ENCODE peak calls at places on chromosome 3, in four cellular contexts. One of them, this sample, is unnamed.
A peak's percentile ranks its signal among the peaks of the same experiment; 100 is the strongest.

GRCh38 chr3:159619341-159619885 is 369.2 kb upstream of the IL12A start:
- DNase-seq in nucleus accumbens: no peak
- DNase-seq in breast epithelium: no peak
- DNase-seq in NCI-H1930: no peak
- DNase-seq in this sample: no peak

GRCh38 chr3:132785292-132785691 is 63.1 kb upstream of the NPHP3 start:
- DNase-seq in nucleus accumbens: no peak
- DNase-seq in breast epithelium: no peak
- DNase-seq in NCI-H1930: no peak
- DNase-seq in this sample: no peak

GRCh38 chr3:148881286-148881685 is 16.2 kb downstream of the CPA3 start:
- DNase-seq in NCI-H1930: no peak
- DNase-seq in breast epithelium: no peak
- DNase-seq in nucleus accumbens: no peak
- DNase-seq in this sample: no peak

GRCh38 chr3:142288032-142288638 is 62.8 kb upstream of the GK5 start:
- DNase-seq in nucleus accumbens: no peak
- DNase-seq in NCI-H1930: no peak
- DNase-seq in breast epithelium: no peak
- DNase-seq in this sample: no peak

GRCh38 chr3:14620512-14620911 is 31.1 kb upstream of the CCDC174 start:
- DNase-seq in NCI-H1930: no peak
- DNase-seq in nucleus accumbens: no peak
- DNase-seq in breast epithelium: no peak
- DNase-seq in this sample: no peak

GRCh38 chr3:53255360-53255774 is 455 bp downstream of the TKT start:
- DNase-seq in NCI-H1930: no peak
- DNase-seq in nucleus accumbens: peak; percentile 56
- DNase-seq in breast epithelium: no peak
- DNase-seq in this sample: peak; percentile 48

GRCh38 chr3:178001670-178002101 is 534.5 kb upstream of the KCNMB2 start:
- DNase-seq in NCI-H1930: no peak
- DNase-seq in breast epithelium: no peak
- DNase-seq in nucleus accumbens: no peak
- DNase-seq in this sample: peak; percentile 15

GRCh38 chr3:156183396-156183795 is 63.0 kb downstream of the KCNAB1 start:
- DNase-seq in breast epithelium: no peak
- DNase-seq in NCI-H1930: no peak
- DNase-seq in nucleus accumbens: no peak
- DNase-seq in this sample: no peak

GRCh38 chr3:31610700-31611275 is 78.1 kb downstream of the STT3B start:
- DNase-seq in NCI-H1930: no peak
- DNase-seq in breast epithelium: no peak
- DNase-seq in nucleus accumbens: no peak
- DNase-seq in this sample: no peak

GRCh38 chr3:46098319-46098761 is 71.1 kb upstream of the XCR1 start:
- DNase-seq in nucleus accumbens: no peak
- DNase-seq in breast epithelium: no peak
- DNase-seq in NCI-H1930: no peak
- DNase-seq in this sample: peak; percentile 88

GRCh38 chr3:55646121-55646520 is 159.0 kb upstream of the WNT5A start:
- DNase-seq in breast epithelium: no peak
- DNase-seq in NCI-H1930: no peak
- DNase-seq in nucleus accumbens: no peak
- DNase-seq in this sample: no peak

GRCh38 chr3:12436514-12437222 is 47.6 kb upstream of the TSEN2 start:
- DNase-seq in breast epithelium: no peak
- DNase-seq in nucleus accumbens: no peak
- DNase-seq in NCI-H1930: no peak
- DNase-seq in this sample: no peak

GRCh38 chr3:131733086-131733841 is 230.5 kb upstream of the MRPL3 start:
- DNase-seq in NCI-H1930: no peak
- DNase-seq in nucleus accumbens: no peak
- DNase-seq in breast epithelium: no peak
- DNase-seq in this sample: no peak

GRCh38 chr3:17412950-17413530 is 329.4 kb downstream of the TBC1D5 start:
- DNase-seq in NCI-H1930: peak; percentile 18
- DNase-seq in breast epithelium: no peak
- DNase-seq in nucleus accumbens: no peak
- DNase-seq in this sample: peak; percentile 76

GRCh38 chr3:45218578-45219390 is 7.3 kb downstream of the TMEM158 start:
- DNase-seq in nucleus accumbens: no peak
- DNase-seq in NCI-H1930: no peak
- DNase-seq in breast epithelium: no peak
- DNase-seq in this sample: no peak

GRCh38 chr3:71463622-71464021 is 119.9 kb downstream of the FOXP1 start:
- DNase-seq in breast epithelium: no peak
- DNase-seq in NCI-H1930: no peak
- DNase-seq in nucleus accumbens: no peak
- DNase-seq in this sample: no peak

GRCh38 chr3:169104972-169105371 is 558.5 kb downstream of the MECOM start:
- DNase-seq in NCI-H1930: no peak
- DNase-seq in nucleus accumbens: no peak
- DNase-seq in breast epithelium: no peak
- DNase-seq in this sample: no peak

GRCh38 chr3:110495201-110495927 is 576.3 kb upstream of the NECTIN3 start:
- DNase-seq in nucleus accumbens: no peak
- DNase-seq in NCI-H1930: no peak
- DNase-seq in breast epithelium: no peak
- DNase-seq in this sample: no peak

GRCh38 chr3:128133273-128133883 is 9.8 kb upstream of the RUVBL1 start:
- DNase-seq in NCI-H1930: no peak
- DNase-seq in breast epithelium: no peak
- DNase-seq in nucleus accumbens: no peak
- DNase-seq in this sample: peak; percentile 25

GRCh38 chr3:89983449-89983848 is 876.0 kb downstream of the EPHA3 start:
- DNase-seq in NCI-H1930: no peak
- DNase-seq in nucleus accumbens: no peak
- DNase-seq in breast epithelium: no peak
- DNase-seq in this sample: no peak

GRCh38 chr3:8336456-8336855 is 165.2 kb upstream of the LMCD1 start:
- DNase-seq in nucleus accumbens: no peak
- DNase-seq in NCI-H1930: no peak
- DNase-seq in breast epithelium: no peak
- DNase-seq in this sample: no peak

GRCh38 chr3:104635872-104636580 is 730.7 kb upstream of the ALCAM start:
- DNase-seq in breast epithelium: no peak
- DNase-seq in NCI-H1930: no peak
- DNase-seq in nucleus accumbens: no peak
- DNase-seq in this sample: no peak

GRCh38 chr3:43727930-43728329 is 37.2 kb downstream of the ABHD5 start:
- DNase-seq in nucleus accumbens: no peak
- DNase-seq in NCI-H1930: no peak
- DNase-seq in breast epithelium: no peak
- DNase-seq in this sample: no peak

This sample was measured in MM.1S.